ENCODE peak calls at places on chromosomes 11 and 22, in eight cellular contexts. One of them, this sample, is unnamed.

GRCh38 chr11:78961186-78961782 is 386.6 kb upstream of the NARS2 start:
- DNase-seq in lung: peak; percentile 41
- DNase-seq in ovary: no peak
- DNase-seq in brain microvascular endothelial cell: no peak
- DNase-seq in GM12865: peak; percentile 9
- DNase-seq in psoas muscle: no peak
- DNase-seq in epithelial cell of proximal tubule: no peak
- DNase-seq in lower lobe of right lung: peak; percentile 48
- DNase-seq in this sample: no peak

GRCh38 chr22:27602390-27602789 is 199.2 kb downstream of the MN1 start:
- DNase-seq in GM12865: no peak
- DNase-seq in lung: no peak
- DNase-seq in ovary: no peak
- DNase-seq in lower lobe of right lung: no peak
- DNase-seq in epithelial cell of proximal tubule: no peak
- DNase-seq in psoas muscle: no peak
- DNase-seq in brain microvascular endothelial cell: no peak
- DNase-seq in this sample: no peak

GRCh38 chr11:64339754-64340408 is at the start of gene CCDC88B:
- DNase-seq in ovary: no peak
- DNase-seq in epithelial cell of proximal tubule: no peak
- DNase-seq in lower lobe of right lung: peak; percentile 90
- DNase-seq in lung: peak; percentile 74
- DNase-seq in GM12865: peak; percentile 91
- DNase-seq in brain microvascular endothelial cell: no peak
- DNase-seq in psoas muscle: peak; percentile 59
- DNase-seq in this sample: no peak

GRCh38 chr11:20327377-20327776 is 36.1 kb upstream of the HTATIP2 start:
- DNase-seq in psoas muscle: no peak
- DNase-seq in lower lobe of right lung: no peak
- DNase-seq in epithelial cell of proximal tubule: no peak
- DNase-seq in brain microvascular endothelial cell: no peak
- DNase-seq in GM12865: no peak
- DNase-seq in ovary: no peak
- DNase-seq in lung: no peak
- DNase-seq in this sample: no peak

GRCh38 chr11:74725701-74726100 is 5.5 kb downstream of the CHRDL2 start:
- DNase-seq in epithelial cell of proximal tubule: no peak
- DNase-seq in ovary: no peak
- DNase-seq in GM12865: no peak
- DNase-seq in lung: no peak
- DNase-seq in psoas muscle: no peak
- DNase-seq in brain microvascular endothelial cell: no peak
- DNase-seq in lower lobe of right lung: no peak
- DNase-seq in this sample: no peak

GRCh38 chr11:124891390-124891861 is 6.2 kb downstream of the ROBO4 start:
- DNase-seq in brain microvascular endothelial cell: no peak
- DNase-seq in GM12865: no peak
- DNase-seq in lower lobe of right lung: no peak
- DNase-seq in epithelial cell of proximal tubule: no peak
- DNase-seq in lung: no peak
- DNase-seq in ovary: peak; percentile 19
- DNase-seq in psoas muscle: no peak
- DNase-seq in this sample: no peak

GRCh38 chr22:44181912-44182590 is 1.3 kb downstream of the PARVG start:
- DNase-seq in lung: no peak
- DNase-seq in psoas muscle: no peak
- DNase-seq in lower lobe of right lung: no peak
- DNase-seq in brain microvascular endothelial cell: no peak
- DNase-seq in epithelial cell of proximal tubule: no peak
- DNase-seq in GM12865: peak; percentile 51
- DNase-seq in ovary: no peak
- DNase-seq in this sample: no peak

GRCh38 chr22:39185601-39186012 is 33.1 kb upstream of the CBX7 start:
- DNase-seq in epithelial cell of proximal tubule: no peak
- DNase-seq in psoas muscle: peak; percentile 71
- DNase-seq in lower lobe of right lung: peak; percentile 67
- DNase-seq in ovary: no peak
- DNase-seq in GM12865: no peak
- DNase-seq in brain microvascular endothelial cell: no peak
- DNase-seq in lung: peak; percentile 48
- DNase-seq in this sample: peak; percentile 37

GRCh38 chr11:75502138-75502537 is 23.6 kb downstream of the GDPD5 start:
- DNase-seq in GM12865: no peak
- DNase-seq in epithelial cell of proximal tubule: no peak
- DNase-seq in lower lobe of right lung: no peak
- DNase-seq in lung: no peak
- DNase-seq in brain microvascular endothelial cell: no peak
- DNase-seq in ovary: no peak
- DNase-seq in psoas muscle: no peak
- DNase-seq in this sample: no peak

GRCh38 chr11:105046898-105047579 is 1.9 kb upstream of the CARD16 start:
- DNase-seq in brain microvascular endothelial cell: peak; percentile 94
- DNase-seq in psoas muscle: no peak
- DNase-seq in lung: peak; percentile 32
- DNase-seq in lower lobe of right lung: no peak
- DNase-seq in epithelial cell of proximal tubule: peak; percentile 95
- DNase-seq in GM12865: no peak
- DNase-seq in ovary: peak; percentile 27
- DNase-seq in this sample: no peak

GRCh38 chr11:128045094-128045725 is 542.1 kb downstream of the ETS1 start:
- DNase-seq in psoas muscle: no peak
- DNase-seq in brain microvascular endothelial cell: no peak
- DNase-seq in epithelial cell of proximal tubule: no peak
- DNase-seq in lower lobe of right lung: no peak
- DNase-seq in ovary: no peak
- DNase-seq in lung: no peak
- DNase-seq in GM12865: no peak
- DNase-seq in this sample: no peak

GRCh38 chr11:1072116-1072820 is 2.4 kb upstream of the MUC2 start:
- DNase-seq in brain microvascular endothelial cell: peak; percentile 74
- DNase-seq in lung: no peak
- DNase-seq in ovary: no peak
- DNase-seq in lower lobe of right lung: peak; percentile 41
- DNase-seq in psoas muscle: peak; percentile 12
- DNase-seq in epithelial cell of proximal tubule: no peak
- DNase-seq in GM12865: no peak
- DNase-seq in this sample: no peak

GRCh38 chr11:124920870-124921609 is 2.0 kb downstream of the HEPN1 start:
- DNase-seq in ovary: peak; percentile 86
- DNase-seq in lung: peak; percentile 69
- DNase-seq in psoas muscle: peak; percentile 84
- DNase-seq in epithelial cell of proximal tubule: no peak
- DNase-seq in lower lobe of right lung: peak; percentile 80
- DNase-seq in GM12865: peak; percentile 5
- DNase-seq in brain microvascular endothelial cell: peak; percentile 67
- DNase-seq in this sample: peak; percentile 85

GRCh38 chr11:46701078-46701654 is 335 bp downstream of the ZNF408 start:
- DNase-seq in psoas muscle: no peak
- DNase-seq in GM12865: no peak
- DNase-seq in brain microvascular endothelial cell: no peak
- DNase-seq in ovary: peak; percentile 48
- DNase-seq in lower lobe of right lung: no peak
- DNase-seq in lung: no peak
- DNase-seq in epithelial cell of proximal tubule: no peak
- DNase-seq in this sample: no peak

GRCh38 chr11:65538915-65539374 is 14.1 kb downstream of the SCYL1 start:
- DNase-seq in lung: no peak
- DNase-seq in brain microvascular endothelial cell: no peak
- DNase-seq in epithelial cell of proximal tubule: no peak
- DNase-seq in lower lobe of right lung: no peak
- DNase-seq in psoas muscle: peak; percentile 22
- DNase-seq in ovary: no peak
- DNase-seq in GM12865: no peak
- DNase-seq in this sample: peak; percentile 31

GRCh38 chr11:65539401-65540289 is 14.8 kb downstream of the SCYL1 start:
- DNase-seq in lower lobe of right lung: no peak
- DNase-seq in epithelial cell of proximal tubule: no peak
- DNase-seq in psoas muscle: no peak
- DNase-seq in ovary: no peak
- DNase-seq in lung: no peak
- DNase-seq in brain microvascular endothelial cell: no peak
- DNase-seq in GM12865: no peak
- DNase-seq in this sample: peak; percentile 17

GRCh38 chr11:65542738-65543390 is 15.3 kb downstream of the LTBP3 start:
- DNase-seq in lung: no peak
- DNase-seq in brain microvascular endothelial cell: no peak
- DNase-seq in ovary: no peak
- DNase-seq in psoas muscle: no peak
- DNase-seq in GM12865: no peak
- DNase-seq in lower lobe of right lung: no peak
- DNase-seq in epithelial cell of proximal tubule: no peak
- DNase-seq in this sample: no peak

GRCh38 chr11:65540290-65541092 is 15.6 kb downstream of the SCYL1 start:
- DNase-seq in GM12865: peak; percentile 94
- DNase-seq in brain microvascular endothelial cell: peak; percentile 79
- DNase-seq in lung: peak; percentile 89
- DNase-seq in psoas muscle: peak; percentile 89
- DNase-seq in ovary: peak; percentile 93
- DNase-seq in lower lobe of right lung: peak; percentile 95
- DNase-seq in epithelial cell of proximal tubule: no peak
- DNase-seq in this sample: peak; percentile 71

DNA sequence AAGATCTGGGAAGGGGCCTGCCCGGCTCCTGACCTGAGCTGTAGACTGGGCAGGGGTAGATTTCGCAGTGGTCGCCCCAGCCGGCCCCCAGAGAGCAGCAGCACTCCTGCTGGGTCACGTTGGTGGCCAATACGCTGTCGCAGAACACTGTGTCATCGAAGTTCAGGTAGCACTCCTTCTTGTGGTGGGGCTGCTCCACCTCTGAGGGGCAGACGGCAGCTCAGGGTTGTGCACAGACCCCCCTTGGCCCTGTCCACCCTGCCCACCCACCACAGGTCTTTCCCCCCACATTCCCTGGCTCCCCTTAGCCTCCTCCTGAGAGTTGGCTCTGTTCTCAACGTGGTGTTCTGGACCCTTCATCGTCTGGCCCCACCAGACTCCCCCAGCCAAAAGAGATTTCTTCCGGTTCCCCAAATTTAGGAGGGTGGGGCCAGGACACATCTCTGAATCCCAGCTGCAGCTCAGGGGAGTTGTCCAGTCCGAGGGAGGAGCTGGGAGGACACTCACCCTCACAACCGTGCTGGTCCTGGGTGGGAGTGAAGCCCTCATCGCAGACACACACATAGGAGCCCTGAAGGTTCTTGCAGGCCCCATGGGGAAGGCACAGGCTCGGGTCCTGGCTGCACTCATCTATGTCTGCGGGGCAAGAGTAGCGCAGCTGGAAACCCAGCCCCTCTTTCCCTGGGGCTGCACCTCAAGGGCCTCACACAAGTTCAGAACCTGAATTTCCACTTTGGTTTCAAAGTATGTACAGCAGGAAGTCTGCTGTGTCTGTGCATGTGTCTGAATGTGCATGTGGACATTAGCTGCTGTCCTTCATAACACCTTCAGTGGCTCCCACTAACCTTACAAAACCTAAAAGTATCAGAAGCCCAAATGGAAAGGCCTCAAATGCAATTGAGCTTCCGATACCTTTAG is 16.5 kb downstream of the SCYL1 start:
- DNase-seq in brain microvascular endothelial cell: no peak
- DNase-seq in epithelial cell of proximal tubule: no peak
- DNase-seq in psoas muscle: no peak
- DNase-seq in GM12865: no peak
- DNase-seq in ovary: no peak
- DNase-seq in lower lobe of right lung: no peak
- DNase-seq in lung: no peak
- DNase-seq in this sample: no peak
- TF ChIP-seq CTCF in brain microvascular endothelial cell: no peak
- TF ChIP-seq CTCF in epithelial cell of proximal tubule: no peak
- TF ChIP-seq CTCF in psoas muscle: no peak
- TF ChIP-seq CTCF in GM12865: no peak
- TF ChIP-seq CTCF in ovary: no peak
- TF ChIP-seq CTCF in lower lobe of right lung: no peak
- TF ChIP-seq CTCF in lung: no peak
- TF ChIP-seq CTCF in this sample: no peak

GRCh38 chr11:90294091-90294490 is 71.2 kb upstream of the CHORDC1 start:
- DNase-seq in lung: no peak
- DNase-seq in lower lobe of right lung: no peak
- DNase-seq in psoas muscle: no peak
- DNase-seq in GM12865: no peak
- DNase-seq in ovary: no peak
- DNase-seq in brain microvascular endothelial cell: no peak
- DNase-seq in epithelial cell of proximal tubule: no peak
- DNase-seq in this sample: no peak

GRCh38 chr11:90286640-90287039 is 63.8 kb upstream of the CHORDC1 start:
- DNase-seq in psoas muscle: no peak
- DNase-seq in brain microvascular endothelial cell: no peak
- DNase-seq in GM12865: no peak
- DNase-seq in epithelial cell of proximal tubule: no peak
- DNase-seq in lung: no peak
- DNase-seq in ovary: no peak
- DNase-seq in lower lobe of right lung: no peak
- DNase-seq in this sample: no peak

DNA sequence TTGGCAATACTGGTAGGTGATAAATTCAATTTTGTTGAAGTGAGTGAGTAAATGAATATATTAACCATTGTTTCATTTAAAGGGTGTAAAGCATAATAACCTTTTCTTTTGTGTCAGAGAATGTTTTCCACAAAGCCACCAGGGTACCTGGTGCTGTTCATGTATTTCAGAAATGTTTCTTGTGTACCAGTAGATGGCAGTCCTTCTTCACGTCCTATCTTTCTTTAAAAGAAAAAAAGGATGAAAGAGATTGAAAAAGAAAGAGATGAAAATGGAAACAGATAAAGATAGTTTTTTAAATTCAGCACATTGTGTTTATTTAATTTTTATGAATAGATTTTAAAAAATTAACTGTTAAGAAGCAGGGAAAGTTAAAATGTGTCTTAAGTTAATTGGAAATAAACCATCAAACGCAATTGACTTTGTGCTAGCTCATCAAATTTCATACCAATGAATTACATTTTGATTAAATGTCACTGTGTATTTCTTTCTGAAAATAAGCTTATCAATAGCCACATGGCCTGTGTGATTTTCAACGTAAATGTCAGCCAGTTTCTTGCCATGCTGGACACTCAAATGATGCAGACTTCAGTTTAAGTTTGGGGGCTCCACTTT is 65.5 kb upstream of the CHORDC1 start:
- DNase-seq in epithelial cell of proximal tubule: no peak
- DNase-seq in brain microvascular endothelial cell: peak; percentile 0
- DNase-seq in psoas muscle: no peak
- DNase-seq in ovary: no peak
- DNase-seq in lung: no peak
- DNase-seq in GM12865: peak; percentile 23
- DNase-seq in lower lobe of right lung: no peak
- DNase-seq in this sample: no peak
- TF ChIP-seq CTCF in epithelial cell of proximal tubule: peak; percentile 74
- TF ChIP-seq CTCF in brain microvascular endothelial cell: peak; percentile 43
- TF ChIP-seq CTCF in psoas muscle: peak; percentile 55
- TF ChIP-seq CTCF in ovary: no peak
- TF ChIP-seq CTCF in lung: no peak
- TF ChIP-seq CTCF in GM12865: peak; percentile 34
- TF ChIP-seq CTCF in lower lobe of right lung: peak; percentile 53
- TF ChIP-seq CTCF in this sample: peak; percentile 82

GRCh38 chr11:122101625-122102291 is 14.3 kb downstream of the BLID start:
- DNase-seq in epithelial cell of proximal tubule: no peak
- DNase-seq in GM12865: no peak
- DNase-seq in lung: peak; percentile 42
- DNase-seq in ovary: peak; percentile 77
- DNase-seq in psoas muscle: peak; percentile 49
- DNase-seq in lower lobe of right lung: no peak
- DNase-seq in brain microvascular endothelial cell: peak; percentile 74
- DNase-seq in this sample: peak; percentile 57
- TF ChIP-seq CTCF in epithelial cell of proximal tubule: peak; percentile 38
- TF ChIP-seq CTCF in GM12865: no peak
- TF ChIP-seq CTCF in lung: peak; percentile 17
- TF ChIP-seq CTCF in ovary: peak; percentile 55
- TF ChIP-seq CTCF in psoas muscle: peak; percentile 61
- TF ChIP-seq CTCF in lower lobe of right lung: peak; percentile 53
- TF ChIP-seq CTCF in brain microvascular endothelial cell: peak; percentile 69
- TF ChIP-seq CTCF in this sample: peak; percentile 65

GRCh38 chr11:58286249-58286648 is 18.2 kb upstream of the OR10W1 start:
- DNase-seq in ovary: no peak
- DNase-seq in brain microvascular endothelial cell: peak; percentile 32
- DNase-seq in lower lobe of right lung: no peak
- DNase-seq in psoas muscle: no peak
- DNase-seq in lung: no peak
- DNase-seq in GM12865: peak; percentile 42
- DNase-seq in epithelial cell of proximal tubule: peak; percentile 7
- DNase-seq in this sample: no peak
- TF ChIP-seq CTCF in ovary: no peak
- TF ChIP-seq CTCF in brain microvascular endothelial cell: peak; percentile 82
- TF ChIP-seq CTCF in lower lobe of right lung: peak; percentile 43
- TF ChIP-seq CTCF in psoas muscle: no peak
- TF ChIP-seq CTCF in lung: no peak
- TF ChIP-seq CTCF in GM12865: peak; percentile 62
- TF ChIP-seq CTCF in epithelial cell of proximal tubule: peak; percentile 93
- TF ChIP-seq CTCF in this sample: peak; percentile 59

This sample was measured in neural crest cell.